ENCODE peak calls at places on chromosomes 16 and 17, in seven cellular contexts. A is SK-N-SH, B is GM12892, X is HepG2, C is GM12878, J is K562, L is GM12891. Z is an unnamed sample.

GRCh38 chr16:26627958-26628357 is 438.8 kb upstream of the C16orf82 start:
- DNase-seq in A (no peak), B (no peak), X (no peak), C (no peak), J (no peak), L (no peak), Z (no peak)

GRCh38 chr16:23387666-23388065 is 65.3 kb downstream of the COG7 start:
- DNase-seq in A (no peak), B (no peak), X (no peak), C (no peak), J (no peak), L (no peak), Z (no peak)

GRCh38 chr17:18318771-18319450 is 3.8 kb downstream of the SMCR8 start:
- DNase-seq in A (no peak), B (no peak), X (no peak), C (no peak), J (no peak), L (no peak), Z (no peak)

GRCh38 chr16:48231675-48232214 is 12.4 kb upstream of the LONP2 start:
- DNase-seq in A (peak; percentile 45), B (no peak), X (peak; percentile 49), C (no peak), J (peak; percentile 46), L (peak; percentile 35), Z (peak; percentile 29)

GRCh38 chr17:64264891-64265290 is 1.8 kb upstream of the TEX2 start:
- DNase-seq in A (no peak), B (no peak), X (no peak), C (no peak), J (no peak), L (no peak), Z (no peak)

GRCh38 chr16:87143661-87144121 is 173.5 kb downstream of the C16orf95 start:
- DNase-seq in A (no peak), B (no peak), X (no peak), C (no peak), J (no peak), L (no peak), Z (no peak)

GRCh38 chr17:82457071-82457789 is 1.3 kb upstream of the NARF start:
- DNase-seq in A (no peak), B (no peak), X (peak; percentile 69), C (no peak), J (peak; percentile 83), L (no peak), Z (no peak)

GRCh38 chr16:77223184-77223583 is 24.0 kb downstream of the SYCE1L start:
- DNase-seq in A (peak; percentile 35), B (no peak), X (no peak), C (no peak), J (peak; percentile 60), L (no peak), Z (peak; percentile 81)

GRCh38 chr17:13073013-13073412 is 55.2 kb upstream of the ELAC2 start:
- DNase-seq in A (no peak), B (no peak), X (no peak), C (no peak), J (no peak), L (no peak), Z (no peak)

GRCh38 chr17:8836821-8837426 is 30.6 kb downstream of the PIK3R6 start:
- DNase-seq in A (no peak), B (no peak), X (no peak), C (no peak), J (no peak), L (no peak), Z (no peak)

GRCh38 chr16:56993204-56993603 is 3.8 kb downstream of the NLRC5 start:
- DNase-seq in A (no peak), B (no peak), X (no peak), C (no peak), J (no peak), L (no peak), Z (no peak)

GRCh38 chr16:3819741-3820724 is 60.5 kb downstream of the CREBBP start:
- DNase-seq in A (peak; percentile 79), B (no peak), X (no peak), C (no peak), J (peak; percentile 68), L (no peak), Z (no peak)

DNA sequence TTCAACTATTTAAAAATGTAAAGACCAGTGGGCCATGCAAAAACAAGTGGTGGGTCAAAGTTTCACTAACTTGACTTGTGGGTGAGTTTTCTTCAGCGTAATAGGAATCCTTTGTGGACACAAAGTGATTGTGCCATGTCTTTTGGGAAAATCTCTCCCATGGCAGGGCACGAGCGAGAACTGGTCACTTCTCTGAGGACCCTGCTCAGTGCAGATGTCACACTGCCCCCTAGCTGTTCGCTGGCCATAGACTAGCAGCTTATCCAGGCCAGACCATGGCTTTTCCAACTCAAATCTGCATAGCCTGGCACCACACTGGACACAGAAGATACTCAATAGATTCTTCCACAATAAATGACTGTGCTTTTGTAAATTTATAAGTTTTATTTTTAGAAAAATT is 306.0 kb upstream of the CCL2 start:
- DNase-seq in A (peak; percentile 31), B (no peak), X (no peak), C (no peak), J (peak; percentile 81), L (no peak), Z (peak; percentile 73)
- TF ChIP-seq TAF1 in A (no peak), B (no peak), X (no peak), C (no peak), J (no peak), L (no peak), Z (no peak)

GRCh38 chr17:16459850-16460550 is 32.0 kb downstream of the LRRC75A start:
- DNase-seq in A (no peak), B (no peak), X (no peak), C (no peak), J (no peak), L (no peak), Z (no peak)

GRCh38 chr17:16455997-16456769 is 35.8 kb downstream of the LRRC75A start:
- DNase-seq in A (no peak), B (no peak), X (no peak), C (no peak), J (no peak), L (no peak), Z (no peak)

GRCh38 chr17:16453493-16453851 is 38.1 kb downstream of the TRPV2 start:
- DNase-seq in A (no peak), B (no peak), X (no peak), C (no peak), J (no peak), L (no peak), Z (no peak)

GRCh38 chr17:16459271-16459670 is 32.7 kb downstream of the LRRC75A start:
- DNase-seq in A (no peak), B (no peak), X (no peak), C (no peak), J (no peak), L (no peak), Z (no peak)

GRCh38 chr17:16456770-16457316 is 35.1 kb downstream of the LRRC75A start:
- DNase-seq in A (peak; percentile 66), B (no peak), X (no peak), C (no peak), J (no peak), L (no peak), Z (no peak)
- TF ChIP-seq TAF1 in A (no peak), B (no peak), X (no peak), C (no peak), J (no peak), L (no peak), Z (no peak)

GRCh38 chr17:2815781-2816185 is 19.5 kb downstream of the RAP1GAP2 start:
- DNase-seq in A (no peak), B (no peak), X (no peak), C (no peak), J (no peak), L (no peak), Z (no peak)

GRCh38 chr17:2814049-2814448 is 17.8 kb downstream of the RAP1GAP2 start:
- DNase-seq in A (no peak), B (no peak), X (no peak), C (no peak), J (no peak), L (no peak), Z (no peak)

GRCh38 chr17:2816688-2817087 is 20.4 kb downstream of the RAP1GAP2 start:
- DNase-seq in A (no peak), B (no peak), X (no peak), C (no peak), J (no peak), L (no peak), Z (no peak)

GRCh38 chr17:2819921-2820501 is 23.8 kb downstream of the RAP1GAP2 start:
- DNase-seq in A (no peak), B (no peak), X (no peak), C (no peak), J (no peak), L (no peak), Z (no peak)

DNA sequence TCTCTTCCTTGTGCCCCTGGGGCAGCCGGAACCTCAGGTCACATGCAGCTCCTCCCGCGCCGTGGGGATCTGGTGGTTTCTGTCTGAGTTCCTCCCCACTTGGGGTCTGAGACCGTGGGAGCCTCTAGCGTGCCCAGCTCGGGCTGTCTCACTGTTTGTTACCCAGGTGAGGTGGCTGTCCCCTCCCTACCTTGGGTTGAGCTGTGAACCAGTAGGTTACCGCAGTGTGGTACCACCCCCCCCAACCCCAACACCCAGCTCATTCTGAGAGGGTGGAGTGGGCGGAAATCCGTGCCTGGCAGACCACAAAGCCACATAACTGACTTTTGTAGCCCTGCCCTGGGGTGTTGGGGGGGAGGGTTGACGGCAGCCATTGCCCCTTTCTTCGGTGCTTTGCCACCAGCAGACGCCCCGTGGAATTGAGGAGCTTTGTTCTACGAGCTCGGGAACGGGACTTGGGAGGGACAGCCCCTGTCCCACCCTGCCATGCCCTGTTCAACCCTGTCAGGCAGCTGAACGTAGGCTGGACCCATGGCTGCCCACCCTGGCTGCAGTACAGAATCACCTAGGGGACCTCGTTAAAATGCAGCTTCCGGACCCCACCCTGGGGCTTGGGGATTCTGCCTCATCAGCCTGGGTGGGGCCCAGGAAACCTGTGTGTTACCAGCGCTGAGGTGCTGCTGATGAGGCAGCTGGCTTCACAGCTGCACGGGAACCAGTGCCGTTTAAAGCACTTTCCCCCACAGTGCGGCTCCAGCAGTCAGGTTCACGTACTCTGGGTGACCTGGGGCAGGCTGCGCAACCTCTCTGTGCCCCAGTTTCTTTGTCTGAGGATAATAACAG is 18.5 kb downstream of the RAP1GAP2 start:
- DNase-seq in A (no peak), B (no peak), X (no peak), C (peak; percentile 62), J (no peak), L (peak; percentile 66), Z (no peak)
- TF ChIP-seq TAF1 in A (no peak), B (no peak), X (no peak), C (no peak), J (no peak), L (no peak), Z (no peak)

GRCh38 chr16:70551788-70552187 is 28.2 kb downstream of the SF3B3 start:
- DNase-seq in A (no peak), B (no peak), X (no peak), C (no peak), J (no peak), L (no peak), Z (no peak)

GRCh38 chr16:70556063-70556462 is 32.4 kb downstream of the SF3B3 start:
- DNase-seq in A (no peak), B (no peak), X (no peak), C (no peak), J (no peak), L (no peak), Z (no peak)

GRCh38 chr16:70552675-70553074 is 29.1 kb downstream of the SF3B3 start:
- DNase-seq in A (no peak), B (no peak), X (no peak), C (no peak), J (no peak), L (no peak), Z (no peak)

GRCh38 chr16:70553175-70553574 is 29.6 kb downstream of the SF3B3 start:
- DNase-seq in A (no peak), B (no peak), X (no peak), C (no peak), J (no peak), L (no peak), Z (no peak)

GRCh38 chr16:70553645-70554044 is 30.0 kb downstream of the SF3B3 start:
- DNase-seq in A (no peak), B (no peak), X (no peak), C (no peak), J (no peak), L (no peak), Z (no peak)
- TF ChIP-seq TAF1 in A (no peak), B (no peak), X (no peak), C (no peak), J (no peak), L (no peak), Z (no peak)